ENCODE peak calls at places on chromosomes 7 and 10, in nine cellular contexts. One of them, this sample, is unnamed.
A peak's percentile ranks its signal among the peaks of the same experiment; 100 is the strongest.

GRCh38 chr10:100009283-100009792 is 409 bp downstream of the DNMBP start:
- DNase-seq in stomach: peak; percentile 61
- DNase-seq in A549: peak; percentile 64
- DNase-seq in thyroid gland: peak; percentile 68
- DNase-seq in NB4: no peak
- DNase-seq in H54: no peak
- DNase-seq in erythroblast: peak; percentile 83
- DNase-seq in spleen: peak; percentile 95
- DNase-seq in Peyer's patch: peak; percentile 85
- DNase-seq in this sample: no peak

GRCh38 chr7:149287622-149288021 is 25.6 kb downstream of the ZNF783 start:
- DNase-seq in stomach: no peak
- DNase-seq in A549: no peak
- DNase-seq in thyroid gland: no peak
- DNase-seq in NB4: no peak
- DNase-seq in H54: no peak
- DNase-seq in erythroblast: no peak
- DNase-seq in spleen: no peak
- DNase-seq in Peyer's patch: no peak
- DNase-seq in this sample: no peak

GRCh38 chr10:130984686-130985085 is 326.8 kb downstream of the TCERG1L start:
- DNase-seq in stomach: no peak
- DNase-seq in A549: no peak
- DNase-seq in thyroid gland: no peak
- DNase-seq in NB4: no peak
- DNase-seq in H54: no peak
- DNase-seq in erythroblast: no peak
- DNase-seq in spleen: no peak
- DNase-seq in Peyer's patch: no peak
- DNase-seq in this sample: no peak

GRCh38 chr7:111005445-111005844 is 85.5 kb upstream of the LRRN3 start:
- DNase-seq in stomach: no peak
- DNase-seq in A549: no peak
- DNase-seq in thyroid gland: no peak
- DNase-seq in NB4: no peak
- DNase-seq in H54: no peak
- DNase-seq in erythroblast: no peak
- DNase-seq in spleen: no peak
- DNase-seq in Peyer's patch: no peak
- DNase-seq in this sample: no peak

GRCh38 chr7:135262623-135263320 is 29.1 kb downstream of the STRA8 start:
- DNase-seq in stomach: no peak
- DNase-seq in A549: no peak
- DNase-seq in thyroid gland: no peak
- DNase-seq in NB4: no peak
- DNase-seq in H54: no peak
- DNase-seq in erythroblast: no peak
- DNase-seq in spleen: no peak
- DNase-seq in Peyer's patch: no peak
- DNase-seq in this sample: no peak

GRCh38 chr7:43619213-43620012 is 36.5 kb downstream of the STK17A start:
- DNase-seq in stomach: no peak
- DNase-seq in A549: no peak
- DNase-seq in thyroid gland: no peak
- DNase-seq in NB4: no peak
- DNase-seq in H54: no peak
- DNase-seq in erythroblast: no peak
- DNase-seq in spleen: no peak
- DNase-seq in Peyer's patch: no peak
- DNase-seq in this sample: no peak

GRCh38 chr10:121999301-121999700 is 10.3 kb downstream of the TACC2 start:
- DNase-seq in stomach: no peak
- DNase-seq in A549: no peak
- DNase-seq in thyroid gland: no peak
- DNase-seq in NB4: no peak
- DNase-seq in H54: no peak
- DNase-seq in erythroblast: no peak
- DNase-seq in spleen: no peak
- DNase-seq in Peyer's patch: no peak
- DNase-seq in this sample: no peak

GRCh38 chr10:103197177-103197576 is 4.1 kb upstream of the NT5C2 start:
- DNase-seq in stomach: peak; percentile 35
- DNase-seq in A549: peak; percentile 73
- DNase-seq in thyroid gland: peak; percentile 48
- DNase-seq in NB4: peak; percentile 92
- DNase-seq in H54: peak; percentile 78
- DNase-seq in erythroblast: peak; percentile 94
- DNase-seq in spleen: peak; percentile 80
- DNase-seq in Peyer's patch: no peak
- DNase-seq in this sample: no peak

GRCh38 chr7:68199951-68200660 is 1203.5 kb downstream of the TYW1 start:
- DNase-seq in stomach: no peak
- DNase-seq in A549: no peak
- DNase-seq in thyroid gland: no peak
- DNase-seq in NB4: no peak
- DNase-seq in H54: peak; percentile 27
- DNase-seq in erythroblast: no peak
- DNase-seq in spleen: peak; percentile 9
- DNase-seq in Peyer's patch: no peak
- DNase-seq in this sample: no peak

DNA sequence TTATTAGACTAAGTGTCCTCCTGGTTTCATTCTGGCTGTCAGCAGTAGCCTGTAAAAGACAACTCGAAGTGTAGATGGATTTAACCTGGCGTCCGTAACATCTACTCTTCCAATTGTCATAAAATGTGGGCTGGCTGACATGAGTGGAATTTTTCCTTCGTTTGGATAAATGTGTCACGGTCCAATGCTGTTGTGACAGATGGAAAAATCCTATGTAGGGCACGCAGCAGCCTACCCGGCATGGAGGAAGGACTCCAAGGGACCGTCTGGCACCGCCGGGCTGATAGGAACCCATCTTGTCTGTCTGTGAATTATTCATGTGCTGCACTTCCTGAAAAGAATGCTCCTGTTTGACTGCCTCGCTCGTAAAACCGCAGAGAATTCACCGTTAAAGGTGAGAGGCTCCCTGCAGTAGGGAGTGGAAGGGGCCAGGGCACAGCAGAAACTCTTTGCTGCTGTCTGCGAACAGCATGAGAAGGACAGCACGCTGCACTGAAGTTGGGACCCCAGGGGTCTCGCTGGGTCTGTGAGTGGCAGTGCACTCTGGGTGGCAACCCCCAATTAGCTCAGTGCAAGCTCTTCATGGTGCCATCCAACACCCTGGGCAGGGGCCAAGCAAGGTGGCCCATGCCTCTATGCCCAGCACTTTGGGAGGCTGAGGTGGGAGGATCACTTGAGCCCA is 1.6 kb upstream of the ORAI2 start:
- DNase-seq in stomach: no peak
- DNase-seq in A549: no peak
- DNase-seq in thyroid gland: peak; percentile 63
- DNase-seq in NB4: peak; percentile 75
- DNase-seq in H54: no peak
- DNase-seq in erythroblast: no peak
- DNase-seq in spleen: peak; percentile 86
- DNase-seq in Peyer's patch: no peak
- DNase-seq in this sample: no peak
- TF ChIP-seq POLR2A in stomach: no peak
- TF ChIP-seq POLR2A in A549: no peak
- TF ChIP-seq POLR2A in thyroid gland: no peak
- TF ChIP-seq POLR2A in NB4: no peak
- TF ChIP-seq POLR2A in H54: no peak
- TF ChIP-seq POLR2A in erythroblast: no peak
- TF ChIP-seq POLR2A in spleen: no peak
- TF ChIP-seq POLR2A in Peyer's patch: no peak
- TF ChIP-seq POLR2A in this sample: no peak

GRCh38 chr10:11898033-11898371 is 74.8 kb downstream of the PROSER2 start:
- DNase-seq in stomach: no peak
- DNase-seq in A549: no peak
- DNase-seq in thyroid gland: no peak
- DNase-seq in NB4: no peak
- DNase-seq in H54: no peak
- DNase-seq in erythroblast: no peak
- DNase-seq in spleen: no peak
- DNase-seq in Peyer's patch: no peak
- DNase-seq in this sample: no peak
- TF ChIP-seq POLR2A in stomach: no peak
- TF ChIP-seq POLR2A in A549: no peak
- TF ChIP-seq POLR2A in thyroid gland: no peak
- TF ChIP-seq POLR2A in NB4: no peak
- TF ChIP-seq POLR2A in H54: no peak
- TF ChIP-seq POLR2A in erythroblast: no peak
- TF ChIP-seq POLR2A in spleen: no peak
- TF ChIP-seq POLR2A in Peyer's patch: no peak
- TF ChIP-seq POLR2A in this sample: no peak

GRCh38 chr7:92833766-92834605 is 2.4 kb downstream of the CDK6 start:
- DNase-seq in stomach: peak; percentile 83
- DNase-seq in A549: peak; percentile 58
- DNase-seq in thyroid gland: peak; percentile 82
- DNase-seq in NB4: peak; percentile 87
- DNase-seq in H54: peak; percentile 40
- DNase-seq in erythroblast: peak; percentile 90
- DNase-seq in spleen: peak; percentile 94
- DNase-seq in Peyer's patch: peak; percentile 92
- DNase-seq in this sample: peak; percentile 88
- TF ChIP-seq POLR2A in stomach: no peak
- TF ChIP-seq POLR2A in A549: peak; percentile 41
- TF ChIP-seq POLR2A in thyroid gland: no peak
- TF ChIP-seq POLR2A in NB4: no peak
- TF ChIP-seq POLR2A in H54: peak; percentile 66
- TF ChIP-seq POLR2A in erythroblast: peak; percentile 65
- TF ChIP-seq POLR2A in spleen: no peak
- TF ChIP-seq POLR2A in Peyer's patch: peak; percentile 54
- TF ChIP-seq POLR2A in this sample: peak; percentile 63

GRCh38 chr7:27189560-27190283 is 4.7 kb upstream of the HOXA11 start:
- DNase-seq in stomach: peak; percentile 8
- DNase-seq in A549: no peak
- DNase-seq in thyroid gland: no peak
- DNase-seq in NB4: peak; percentile 43
- DNase-seq in H54: no peak
- DNase-seq in erythroblast: no peak
- DNase-seq in spleen: no peak
- DNase-seq in Peyer's patch: peak; percentile 50
- DNase-seq in this sample: no peak

GRCh38 chr7:27187702-27188665 is 3.0 kb upstream of the HOXA11 start:
- DNase-seq in stomach: peak; percentile 20
- DNase-seq in A549: no peak
- DNase-seq in thyroid gland: no peak
- DNase-seq in NB4: peak; percentile 89
- DNase-seq in H54: no peak
- DNase-seq in erythroblast: no peak
- DNase-seq in spleen: no peak
- DNase-seq in Peyer's patch: peak; percentile 50
- DNase-seq in this sample: no peak

GRCh38 chr7:27190284-27190748 is 5.3 kb upstream of the HOXA11 start:
- DNase-seq in stomach: peak; percentile 4
- DNase-seq in A549: no peak
- DNase-seq in thyroid gland: no peak
- DNase-seq in NB4: no peak
- DNase-seq in H54: no peak
- DNase-seq in erythroblast: no peak
- DNase-seq in spleen: no peak
- DNase-seq in Peyer's patch: no peak
- DNase-seq in this sample: no peak

GRCh38 chr7:27187158-27187701 is 2.2 kb upstream of the HOXA11 start:
- DNase-seq in stomach: no peak
- DNase-seq in A549: no peak
- DNase-seq in thyroid gland: no peak
- DNase-seq in NB4: peak; percentile 22
- DNase-seq in H54: no peak
- DNase-seq in erythroblast: no peak
- DNase-seq in spleen: no peak
- DNase-seq in Peyer's patch: no peak
- DNase-seq in this sample: no peak

DNA sequence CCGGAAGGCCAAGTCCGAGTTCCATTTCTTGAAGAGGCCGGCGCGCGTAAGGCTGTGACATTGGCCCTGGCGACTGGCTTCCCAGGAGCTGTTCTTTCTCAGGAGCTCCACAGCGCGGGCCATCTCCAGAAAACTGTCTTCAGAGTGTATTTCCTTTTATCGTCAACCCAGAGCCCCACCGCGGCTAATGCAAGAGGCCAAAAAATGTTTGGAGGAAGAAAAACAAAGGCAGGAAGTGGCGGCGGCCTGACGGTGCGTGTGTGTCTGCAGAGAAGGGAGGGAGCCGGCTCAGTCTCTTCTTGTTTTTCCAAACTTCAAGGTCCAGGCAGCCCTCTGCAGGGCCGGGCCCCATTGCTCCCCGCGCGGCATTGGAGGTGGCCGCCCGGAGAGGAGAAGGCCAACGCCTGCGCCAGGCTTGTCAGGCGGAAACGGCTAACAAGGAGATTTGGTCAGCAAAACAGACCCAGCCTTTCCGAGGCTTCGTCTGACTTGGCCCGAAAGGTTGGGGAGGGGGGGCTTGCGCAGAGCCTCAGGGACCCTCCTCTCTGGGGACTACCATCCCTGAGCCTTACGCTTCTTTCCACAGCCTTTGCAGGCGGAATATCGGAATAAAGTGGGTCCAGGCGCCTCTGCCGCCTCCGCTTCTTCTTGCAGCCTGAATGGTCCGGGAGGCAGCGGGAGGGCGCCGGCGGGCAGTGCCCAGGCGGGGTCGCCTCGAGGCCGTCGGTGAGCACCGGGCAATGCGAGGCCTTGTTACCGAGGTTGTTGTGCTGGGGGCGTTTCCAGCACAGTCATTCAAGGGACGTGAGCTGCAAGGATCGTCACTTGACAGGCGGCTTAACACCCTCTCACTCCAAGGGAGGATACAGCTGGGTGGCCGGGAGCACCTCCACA is 3.9 kb upstream of the HOXA11 start:
- DNase-seq in stomach: peak; percentile 28
- DNase-seq in A549: no peak
- DNase-seq in thyroid gland: no peak
- DNase-seq in NB4: peak; percentile 91
- DNase-seq in H54: no peak
- DNase-seq in erythroblast: no peak
- DNase-seq in spleen: no peak
- DNase-seq in Peyer's patch: peak; percentile 59
- DNase-seq in this sample: no peak
- TF ChIP-seq POLR2A in stomach: no peak
- TF ChIP-seq POLR2A in A549: no peak
- TF ChIP-seq POLR2A in thyroid gland: no peak
- TF ChIP-seq POLR2A in NB4: peak; percentile 30
- TF ChIP-seq POLR2A in H54: no peak
- TF ChIP-seq POLR2A in erythroblast: no peak
- TF ChIP-seq POLR2A in spleen: no peak
- TF ChIP-seq POLR2A in Peyer's patch: no peak
- TF ChIP-seq POLR2A in this sample: no peak